ENCODE peak calls at places on chromosome 13, in nine cellular contexts. One of them, this sample, is unnamed.

GRCh38 chr13:83740622-83741021 is 141.7 kb downstream of the SLITRK1 start:
- DNase-seq in MG63: no peak
- DNase-seq in IMR-90: no peak
- DNase-seq in choroid plexus epithelial cell: no peak
- DNase-seq in left ventricle myocardium inferior: no peak
- DNase-seq in GM06990: no peak
- DNase-seq in sigmoid colon: no peak
- DNase-seq in tibial nerve: no peak
- DNase-seq in ovary: no peak
- DNase-seq in this sample: no peak

GRCh38 chr13:93345061-93345460 is 118.5 kb downstream of the GPC6 start:
- DNase-seq in MG63: no peak
- DNase-seq in IMR-90: no peak
- DNase-seq in choroid plexus epithelial cell: no peak
- DNase-seq in left ventricle myocardium inferior: no peak
- DNase-seq in GM06990: no peak
- DNase-seq in sigmoid colon: no peak
- DNase-seq in tibial nerve: no peak
- DNase-seq in ovary: no peak
- DNase-seq in this sample: no peak

GRCh38 chr13:52882803-52883202 is 34.4 kb upstream of the PCDH8 start:
- DNase-seq in MG63: no peak
- DNase-seq in IMR-90: no peak
- DNase-seq in choroid plexus epithelial cell: no peak
- DNase-seq in left ventricle myocardium inferior: no peak
- DNase-seq in GM06990: no peak
- DNase-seq in sigmoid colon: no peak
- DNase-seq in tibial nerve: no peak
- DNase-seq in ovary: no peak
- DNase-seq in this sample: no peak

GRCh38 chr13:109715902-109716301 is 70.5 kb downstream of the IRS2 start:
- DNase-seq in MG63: no peak
- DNase-seq in IMR-90: peak
- DNase-seq in choroid plexus epithelial cell: peak
- DNase-seq in left ventricle myocardium inferior: no peak
- DNase-seq in GM06990: no peak
- DNase-seq in sigmoid colon: no peak
- DNase-seq in tibial nerve: peak
- DNase-seq in ovary: no peak
- DNase-seq in this sample: no peak

GRCh38 chr13:45179428-45179827 is 21.4 kb downstream of the KCTD4 start:
- DNase-seq in MG63: no peak
- DNase-seq in IMR-90: peak
- DNase-seq in choroid plexus epithelial cell: no peak
- DNase-seq in left ventricle myocardium inferior: no peak
- DNase-seq in GM06990: no peak
- DNase-seq in sigmoid colon: no peak
- DNase-seq in tibial nerve: no peak
- DNase-seq in ovary: no peak
- DNase-seq in this sample: no peak

GRCh38 chr13:95355491-95355890 is 54.2 kb upstream of the ABCC4 start:
- DNase-seq in MG63: no peak
- DNase-seq in IMR-90: peak
- DNase-seq in choroid plexus epithelial cell: peak
- DNase-seq in left ventricle myocardium inferior: no peak
- DNase-seq in GM06990: no peak
- DNase-seq in sigmoid colon: peak
- DNase-seq in tibial nerve: no peak
- DNase-seq in ovary: no peak
- DNase-seq in this sample: no peak

GRCh38 chr13:34764246-34764645 is 177.8 kb upstream of the NBEA start:
- DNase-seq in MG63: no peak
- DNase-seq in IMR-90: no peak
- DNase-seq in choroid plexus epithelial cell: no peak
- DNase-seq in left ventricle myocardium inferior: no peak
- DNase-seq in GM06990: no peak
- DNase-seq in sigmoid colon: no peak
- DNase-seq in tibial nerve: no peak
- DNase-seq in ovary: no peak
- DNase-seq in this sample: no peak

GRCh38 chr13:104487006-104487405 is 1420.8 kb upstream of the SLC10A2 start:
- DNase-seq in MG63: no peak
- DNase-seq in IMR-90: no peak
- DNase-seq in choroid plexus epithelial cell: peak
- DNase-seq in left ventricle myocardium inferior: no peak
- DNase-seq in GM06990: no peak
- DNase-seq in sigmoid colon: no peak
- DNase-seq in tibial nerve: no peak
- DNase-seq in ovary: no peak
- DNase-seq in this sample: no peak

GRCh38 chr13:57569981-57570380 is 61.6 kb upstream of the PCDH17 start:
- DNase-seq in MG63: no peak
- DNase-seq in IMR-90: no peak
- DNase-seq in choroid plexus epithelial cell: no peak
- DNase-seq in left ventricle myocardium inferior: no peak
- DNase-seq in GM06990: no peak
- DNase-seq in sigmoid colon: no peak
- DNase-seq in tibial nerve: no peak
- DNase-seq in ovary: no peak
- DNase-seq in this sample: no peak

GRCh38 chr13:35470671-35471465 is 5.6 kb downstream of the MAB21L1 start:
- DNase-seq in MG63: no peak
- DNase-seq in IMR-90: peak
- DNase-seq in choroid plexus epithelial cell: peak
- DNase-seq in left ventricle myocardium inferior: peak
- DNase-seq in GM06990: no peak
- DNase-seq in sigmoid colon: peak
- DNase-seq in tibial nerve: peak
- DNase-seq in ovary: peak
- DNase-seq in this sample: peak

DNA sequence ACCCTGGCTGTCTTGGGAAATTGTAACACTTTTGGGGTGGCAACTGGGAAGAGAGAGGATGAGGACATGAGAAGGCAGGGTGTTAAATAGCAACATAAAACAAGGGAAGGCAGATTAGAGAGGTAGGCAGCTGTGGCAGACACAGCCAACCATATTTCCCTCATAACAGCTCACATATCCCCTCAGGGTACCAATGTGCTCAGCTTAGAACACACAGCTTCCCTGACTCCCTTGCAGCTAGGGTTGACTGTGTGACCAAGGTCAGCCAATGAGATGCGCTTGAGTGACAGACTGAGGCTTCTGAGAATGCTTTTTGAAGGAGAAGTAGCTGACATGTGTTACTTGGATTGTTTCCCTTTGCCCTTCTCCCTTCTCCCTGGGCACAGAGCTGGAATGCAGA is 28.8 kb upstream of the SPATA13 start:
- DNase-seq in MG63: no peak
- DNase-seq in IMR-90: no peak
- DNase-seq in choroid plexus epithelial cell: no peak
- DNase-seq in left ventricle myocardium inferior: no peak
- DNase-seq in GM06990: no peak
- DNase-seq in sigmoid colon: no peak
- DNase-seq in tibial nerve: no peak
- DNase-seq in ovary: no peak
- DNase-seq in this sample: no peak
- H3K4me3 ChIP-seq in MG63: no peak
- H3K4me3 ChIP-seq in IMR-90: no peak
- H3K4me3 ChIP-seq in choroid plexus epithelial cell: no peak
- H3K4me3 ChIP-seq in left ventricle myocardium inferior: no peak
- H3K4me3 ChIP-seq in GM06990: no peak
- H3K4me3 ChIP-seq in sigmoid colon: no peak
- H3K4me3 ChIP-seq in tibial nerve: no peak
- H3K4me3 ChIP-seq in ovary: no peak
- H3K4me3 ChIP-seq in this sample: no peak

GRCh38 chr13:99981115-99982020 is at the start of gene ZIC2:
- DNase-seq in MG63: peak
- DNase-seq in IMR-90: no peak
- DNase-seq in choroid plexus epithelial cell: peak
- DNase-seq in left ventricle myocardium inferior: no peak
- DNase-seq in GM06990: peak
- DNase-seq in sigmoid colon: no peak
- DNase-seq in tibial nerve: no peak
- DNase-seq in ovary: no peak
- DNase-seq in this sample: peak
- H3K4me3 ChIP-seq in MG63: peak
- H3K4me3 ChIP-seq in IMR-90: peak
- H3K4me3 ChIP-seq in choroid plexus epithelial cell: peak
- H3K4me3 ChIP-seq in left ventricle myocardium inferior: peak
- H3K4me3 ChIP-seq in GM06990: peak
- H3K4me3 ChIP-seq in sigmoid colon: no peak
- H3K4me3 ChIP-seq in tibial nerve: peak
- H3K4me3 ChIP-seq in ovary: peak
- H3K4me3 ChIP-seq in this sample: peak

GRCh38 chr13:97434417-97435296 is 688 bp downstream of the RAP2A start:
- DNase-seq in MG63: peak
- DNase-seq in IMR-90: peak
- DNase-seq in choroid plexus epithelial cell: peak
- DNase-seq in left ventricle myocardium inferior: peak
- DNase-seq in GM06990: peak
- DNase-seq in sigmoid colon: peak
- DNase-seq in tibial nerve: peak
- DNase-seq in ovary: peak
- DNase-seq in this sample: peak

GRCh38 chr13:97433727-97434416 is at the start of gene RAP2A:
- DNase-seq in MG63: peak
- DNase-seq in IMR-90: peak
- DNase-seq in choroid plexus epithelial cell: peak
- DNase-seq in left ventricle myocardium inferior: peak
- DNase-seq in GM06990: peak
- DNase-seq in sigmoid colon: peak
- DNase-seq in tibial nerve: peak
- DNase-seq in ovary: peak
- DNase-seq in this sample: peak

GRCh38 chr13:97435794-97436193 is 1.8 kb downstream of the RAP2A start:
- DNase-seq in MG63: no peak
- DNase-seq in IMR-90: no peak
- DNase-seq in choroid plexus epithelial cell: peak
- DNase-seq in left ventricle myocardium inferior: no peak
- DNase-seq in GM06990: peak
- DNase-seq in sigmoid colon: no peak
- DNase-seq in tibial nerve: no peak
- DNase-seq in ovary: no peak
- DNase-seq in this sample: no peak

GRCh38 chr13:97436845-97437244 is 2.9 kb downstream of the RAP2A start:
- DNase-seq in MG63: no peak
- DNase-seq in IMR-90: no peak
- DNase-seq in choroid plexus epithelial cell: no peak
- DNase-seq in left ventricle myocardium inferior: no peak
- DNase-seq in GM06990: no peak
- DNase-seq in sigmoid colon: no peak
- DNase-seq in tibial nerve: no peak
- DNase-seq in ovary: no peak
- DNase-seq in this sample: no peak

GRCh38 chr13:97435297-97435682 is 1.3 kb downstream of the RAP2A start:
- DNase-seq in MG63: no peak
- DNase-seq in IMR-90: no peak
- DNase-seq in choroid plexus epithelial cell: no peak
- DNase-seq in left ventricle myocardium inferior: no peak
- DNase-seq in GM06990: no peak
- DNase-seq in sigmoid colon: no peak
- DNase-seq in tibial nerve: no peak
- DNase-seq in ovary: no peak
- DNase-seq in this sample: no peak
- H3K4me3 ChIP-seq in MG63: peak
- H3K4me3 ChIP-seq in IMR-90: peak
- H3K4me3 ChIP-seq in choroid plexus epithelial cell: peak
- H3K4me3 ChIP-seq in left ventricle myocardium inferior: peak
- H3K4me3 ChIP-seq in GM06990: peak
- H3K4me3 ChIP-seq in sigmoid colon: peak
- H3K4me3 ChIP-seq in tibial nerve: peak
- H3K4me3 ChIP-seq in ovary: peak
- H3K4me3 ChIP-seq in this sample: peak

GRCh38 chr13:113364933-113365371 is 1.0 kb upstream of the GRTP1 start:
- DNase-seq in MG63: no peak
- DNase-seq in IMR-90: no peak
- DNase-seq in choroid plexus epithelial cell: no peak
- DNase-seq in left ventricle myocardium inferior: no peak
- DNase-seq in GM06990: no peak
- DNase-seq in sigmoid colon: peak
- DNase-seq in tibial nerve: no peak
- DNase-seq in ovary: peak
- DNase-seq in this sample: no peak
- H3K4me3 ChIP-seq in MG63: no peak
- H3K4me3 ChIP-seq in IMR-90: no peak
- H3K4me3 ChIP-seq in choroid plexus epithelial cell: no peak
- H3K4me3 ChIP-seq in left ventricle myocardium inferior: peak
- H3K4me3 ChIP-seq in GM06990: no peak
- H3K4me3 ChIP-seq in sigmoid colon: peak
- H3K4me3 ChIP-seq in tibial nerve: peak
- H3K4me3 ChIP-seq in ovary: peak
- H3K4me3 ChIP-seq in this sample: no peak

GRCh38 chr13:99717959-99718674 is 216.8 kb downstream of the TM9SF2 start:
- DNase-seq in MG63: no peak
- DNase-seq in IMR-90: no peak
- DNase-seq in choroid plexus epithelial cell: no peak
- DNase-seq in left ventricle myocardium inferior: no peak
- DNase-seq in GM06990: no peak
- DNase-seq in sigmoid colon: no peak
- DNase-seq in tibial nerve: no peak
- DNase-seq in ovary: no peak
- DNase-seq in this sample: no peak
- H3K4me3 ChIP-seq in MG63: no peak
- H3K4me3 ChIP-seq in IMR-90: no peak
- H3K4me3 ChIP-seq in choroid plexus epithelial cell: no peak
- H3K4me3 ChIP-seq in left ventricle myocardium inferior: no peak
- H3K4me3 ChIP-seq in GM06990: no peak
- H3K4me3 ChIP-seq in sigmoid colon: no peak
- H3K4me3 ChIP-seq in tibial nerve: no peak
- H3K4me3 ChIP-seq in ovary: no peak
- H3K4me3 ChIP-seq in this sample: no peak

This sample was measured in aorta.